ENCODE peak calls at places on chromosomes 3 and 15, in six cellular contexts. E is T-helper 9 cell, O is NCI-H446, D is pons, T is RCC 7860, M is RWPE1. R is an unnamed sample.

GRCh38 chr3:115161866-115162265 is 14.8 kb upstream of the ZBTB20 start:
- DNase-seq in E (no peak), O (no peak), D (no peak), T (no peak), M (no peak), R (no peak)

GRCh38 chr15:45276851-45277250 is 24.8 kb downstream of the SLC28A2 start:
- DNase-seq in E (no peak), O (peak; percentile 48), D (peak; percentile 78), T (peak; percentile 37), M (peak; percentile 49), R (peak; percentile 45)

GRCh38 chr3:66106788-66107187 is 68.1 kb upstream of the MAGI1 start:
- DNase-seq in E (no peak), O (no peak), D (no peak), T (no peak), M (no peak), R (no peak)

GRCh38 chr3:166085164-166085830 is 248.1 kb upstream of the BCHE start:
- DNase-seq in E (no peak), O (no peak), D (no peak), T (no peak), M (peak; percentile 65), R (no peak)

GRCh38 chr3:18295171-18295920 is 129.8 kb downstream of the SATB1 start:
- DNase-seq in E (no peak), O (no peak), D (no peak), T (peak; percentile 67), M (peak; percentile 81), R (no peak)

GRCh38 chr3:69085543-69086132 is 901 bp downstream of the ARL6IP5 start:
- DNase-seq in E (no peak), O (no peak), D (no peak), T (no peak), M (peak; percentile 10), R (no peak)

GRCh38 chr3:14199641-14200040 is 21.0 kb downstream of the LSM3 start:
- DNase-seq in E (no peak), O (no peak), D (no peak), T (no peak), M (peak; percentile 69), R (no peak)

GRCh38 chr3:5037828-5038227 is 58.6 kb downstream of the BHLHE40 start:
- DNase-seq in E (no peak), O (no peak), D (no peak), T (no peak), M (no peak), R (no peak)

GRCh38 chr3:188578579-188579363 is 424.8 kb downstream of the LPP start:
- DNase-seq in E (no peak), O (peak; percentile 74), D (peak; percentile 43), T (peak; percentile 47), M (no peak), R (no peak)

GRCh38 chr3:143562789-143563188 is 285.5 kb downstream of the SLC9A9 start:
- DNase-seq in E (no peak), O (no peak), D (no peak), T (no peak), M (no peak), R (no peak)

GRCh38 chr3:53501203-53501602 is 6.8 kb downstream of the CACNA1D start:
- DNase-seq in E (no peak), O (no peak), D (no peak), T (no peak), M (no peak), R (no peak)

GRCh38 chr15:75065467-75065850 is 42.1 kb downstream of the PPCDC start:
- DNase-seq in E (no peak), O (no peak), D (no peak), T (no peak), M (no peak), R (no peak)

GRCh38 chr3:142853270-142854163 is 35.4 kb downstream of the PCOLCE2 start:
- DNase-seq in E (no peak), O (peak; percentile 48), D (no peak), T (peak; percentile 92), M (peak; percentile 84), R (peak; percentile 57)

GRCh38 chr15:48352474-48353072 is 21.3 kb downstream of the DUT start:
- DNase-seq in E (peak; percentile 12), O (peak; percentile 85), D (peak; percentile 75), T (peak; percentile 51), M (peak; percentile 63), R (peak; percentile 78)

GRCh38 chr3:60456180-60456579 is 795.1 kb downstream of the FHIT start:
- DNase-seq in E (no peak), O (no peak), D (no peak), T (no peak), M (no peak), R (no peak)

GRCh38 chr3:195106418-195106906 is 164.5 kb downstream of the XXYLT1 start:
- DNase-seq in E (peak; percentile 63), O (peak; percentile 69), D (peak; percentile 25), T (peak; percentile 12), M (peak; percentile 63), R (peak; percentile 36)

GRCh38 chr3:158792709-158793108 is 9.1 kb upstream of the MFSD1 start:
- DNase-seq in E (no peak), O (no peak), D (no peak), T (peak; percentile 82), M (peak; percentile 73), R (no peak)

GRCh38 chr3:10950476-10951294 is 41.9 kb upstream of the SLC6A1 start:
- DNase-seq in E (no peak), O (peak; percentile 46), D (peak; percentile 78), T (peak; percentile 21), M (peak; percentile 21), R (no peak)

GRCh38 chr3:188034989-188035388 is 119.0 kb upstream of the LPP start:
- DNase-seq in E (no peak), O (no peak), D (no peak), T (no peak), M (no peak), R (no peak)

GRCh38 chr15:45795487-45796069 is 160.7 kb downstream of the SQOR start:
- DNase-seq in E (no peak), O (peak; percentile 26), D (peak; percentile 59), T (peak; percentile 37), M (peak; percentile 46), R (peak; percentile 77)

GRCh38 chr15:23536659-23537058 is 28.8 kb upstream of the MKRN3 start:
- DNase-seq in E (no peak), O (no peak), D (no peak), T (no peak), M (no peak), R (no peak)

GRCh38 chr15:48402778-48403177 is 71.5 kb downstream of the DUT start:
- DNase-seq in E (no peak), O (no peak), D (no peak), T (no peak), M (no peak), R (no peak)

GRCh38 chr3:64548200-64548889 is 139.5 kb downstream of the ADAMTS9 start:
- DNase-seq in E (no peak), O (no peak), D (peak; percentile 43), T (no peak), M (no peak), R (no peak)

GRCh38 chr3:125410922-125411321 is 35.8 kb upstream of the ZNF148 start:
- DNase-seq in E (no peak), O (no peak), D (no peak), T (no peak), M (no peak), R (no peak)

R was measured in NCI-H1694.